ENCODE peak calls at places on chromosomes 2 and 18, in six cellular contexts. B is adrenal gland, S is tibial nerve, G is cardiac muscle cell, I is A549, A is neuronal stem cell. F is an unnamed sample. For H3K9me3, the result is how much of the 10 kb centered on the place peaks cover.

GRCh38 chr18:54444309-54444914 is 86.7 kb downstream of the C18orf54 start:
- DNase-seq in B (peak), G (peak), S (peak), I (peak), A (peak), F (no peak)

GRCh38 chr2:238139141-238139840 is 823 bp downstream of the KLHL30 start:
- DNase-seq in B (no peak), A (no peak), G (no peak), S (no peak), I (no peak), F (no peak)

GRCh38 chr2:180219471-180219870 is 212.4 kb upstream of the CWC22 start:
- DNase-seq in I (no peak), G (no peak), A (no peak), S (no peak), B (no peak), F (no peak)

GRCh38 chr2:127164761-127165538 is 55.1 kb downstream of the CYP27C1 start:
- DNase-seq in I (no peak), S (no peak), A (no peak), G (no peak), B (peak), F (no peak)

GRCh38 chr2:17506736-17507616 is 11.3 kb downstream of the RAD51AP2 start:
- DNase-seq in A (no peak), I (peak), G (no peak), B (no peak), S (no peak), F (no peak)

GRCh38 chr2:181374741-181375675 is 82.2 kb upstream of the ITGA4 start:
- DNase-seq in A (no peak), B (no peak), S (no peak), I (no peak), G (no peak), F (no peak)

GRCh38 chr2:231960810-231961348 is 634 bp upstream of the DIS3L2 start:
- DNase-seq in I (no peak), B (no peak), S (no peak), A (no peak), G (no peak), F (no peak)

GRCh38 chr2:199147216-199147615 is 310.5 kb downstream of the SATB2 start:
- DNase-seq in G (no peak), A (no peak), I (no peak), S (no peak), B (no peak), F (no peak)

GRCh38 chr2:216308532-216308931 is 63.8 kb downstream of the MARCHF4 start:
- DNase-seq in G (no peak), B (no peak), A (no peak), I (no peak), S (no peak), F (no peak)

GRCh38 chr2:2706306-2706705 is 375.2 kb upstream of the MYT1L start:
- DNase-seq in G (no peak), B (no peak), S (no peak), I (no peak), A (no peak), F (no peak)
- H3K9me3 ChIP-seq in G (under half), B (under half), S (under half), I (under half), A (under half), F (under half)

DNA sequence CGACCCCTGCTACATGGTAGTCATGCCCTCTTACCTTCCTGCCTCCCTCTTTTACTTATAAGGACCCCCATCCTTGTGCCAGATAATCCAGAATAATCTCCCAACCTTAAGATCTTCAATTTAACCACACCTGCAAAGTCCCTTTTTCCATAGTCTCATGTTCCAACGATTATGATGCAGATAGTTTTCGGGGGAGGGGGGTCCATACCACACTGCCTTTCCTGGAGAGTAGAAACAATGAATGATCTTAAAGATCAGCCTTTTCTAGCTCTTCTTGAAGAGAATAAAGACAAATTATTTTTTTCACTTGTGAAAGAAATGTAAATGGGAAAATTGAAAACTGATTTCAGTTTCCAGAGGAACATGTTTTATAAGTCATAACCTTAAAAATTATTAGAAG is 4.3 kb upstream of the FAM98A start:
- DNase-seq in G (no peak), A (no peak), S (no peak), I (no peak), B (no peak), F (no peak)
- H3K9me3 ChIP-seq in G (under half), A (under half), S (under half), I (under half), B (under half), F (under half)

GRCh38 chr2:59502981-59503380 is 1050.5 kb downstream of the BCL11A start:
- DNase-seq in G (no peak), B (no peak), A (no peak), I (no peak), S (no peak), F (no peak)
- H3K9me3 ChIP-seq in G (under half), B (under half), A (under half), I (under half), S (under half), F (under half)

DNA sequence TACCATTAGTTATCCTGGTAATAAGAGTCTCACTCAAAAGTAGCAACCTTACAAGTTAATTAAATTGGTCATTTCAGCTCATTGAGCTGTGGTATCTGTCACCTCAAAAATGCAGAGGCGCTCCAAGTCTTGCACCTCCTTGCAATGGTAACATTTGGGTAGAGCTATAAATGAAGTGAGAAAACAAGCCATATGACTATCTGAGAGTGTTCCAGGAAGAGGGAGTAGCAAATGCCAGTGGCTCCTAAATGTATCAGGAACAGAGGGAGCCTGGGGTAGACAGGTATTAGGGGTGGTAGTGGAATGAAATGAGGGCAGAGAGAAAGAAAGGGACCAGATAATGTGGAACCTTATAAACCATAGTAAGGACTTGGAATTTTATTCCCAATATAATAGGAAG is 6.0 kb upstream of the ZSCAN30 start:
- DNase-seq in S (no peak), G (no peak), B (no peak), I (no peak), A (no peak), F (no peak)
- H3K9me3 ChIP-seq in S (under half), G (under half), B (under half), I (half or more), A (half or more), F (under half)

GRCh38 chr18:35245719-35246317 is 5.0 kb downstream of the ZNF397 start:
- DNase-seq in S (no peak), I (no peak), B (no peak), A (no peak), G (no peak), F (no peak)
- H3K9me3 ChIP-seq in S (under half), I (half or more), B (under half), A (half or more), G (under half), F (under half)

GRCh38 chr2:240526521-240526920 is 31.3 kb downstream of the ANKMY1 start:
- DNase-seq in G (no peak), S (no peak), B (no peak), A (no peak), I (no peak), F (no peak)
- H3K9me3 ChIP-seq in G (under half), S (under half), B (under half), A (half or more), I (half or more), F (under half)

GRCh38 chr18:39913790-39914366 is 2041.2 kb upstream of the PIK3C3 start:
- DNase-seq in A (no peak), I (no peak), S (no peak), G (no peak), B (no peak), F (no peak)

GRCh38 chr18:39911716-39912115 is 2043.3 kb upstream of the PIK3C3 start:
- DNase-seq in A (no peak), S (no peak), B (no peak), G (no peak), I (no peak), F (no peak)

GRCh38 chr18:39909706-39910105 is 2045.3 kb upstream of the PIK3C3 start:
- DNase-seq in G (no peak), B (no peak), S (no peak), I (no peak), A (no peak), F (no peak)
- H3K9me3 ChIP-seq in G (under half), B (under half), S (under half), I (under half), A (under half), F (under half)

GRCh38 chr2:24893934-24894333 is 26.1 kb downstream of the ADCY3 start:
- DNase-seq in A (no peak), S (no peak), B (no peak), I (no peak), G (no peak), F (no peak)

GRCh38 chr2:24898122-24899109 is 21.6 kb downstream of the ADCY3 start:
- DNase-seq in A (no peak), G (no peak), B (no peak), I (no peak), S (no peak), F (no peak)

GRCh38 chr2:24892928-24893327 is 27.1 kb downstream of the ADCY3 start:
- DNase-seq in A (no peak), B (no peak), I (no peak), G (peak), S (no peak), F (no peak)

GRCh38 chr2:24891201-24891600 is 28.8 kb downstream of the ADCY3 start:
- DNase-seq in B (no peak), A (no peak), G (no peak), S (no peak), I (no peak), F (no peak)

DNA sequence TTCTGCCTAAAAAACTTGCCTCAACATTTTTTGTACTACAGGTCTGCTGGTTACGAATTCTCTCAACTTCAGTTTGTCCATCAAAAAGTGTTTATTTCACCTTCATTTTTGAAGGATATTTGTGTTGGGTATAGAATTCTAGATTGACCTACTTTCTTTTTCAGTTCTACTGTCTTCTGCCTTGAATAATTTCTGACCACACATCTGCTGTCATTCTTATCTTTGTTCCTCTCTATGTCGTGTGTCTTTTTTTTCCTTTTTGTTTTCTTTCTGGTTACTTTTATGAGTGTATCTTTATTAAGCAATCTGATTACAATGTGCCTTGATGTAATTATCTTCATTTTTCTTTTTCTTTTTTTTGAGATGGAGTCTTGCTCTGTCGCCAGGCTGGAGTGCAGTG is 25.3 kb downstream of the ADCY3 start:
- DNase-seq in I (peak), S (no peak), G (no peak), A (no peak), B (no peak), F (no peak)
- H3K9me3 ChIP-seq in I (half or more), S (under half), G (under half), A (half or more), B (under half), F (under half)

DNA sequence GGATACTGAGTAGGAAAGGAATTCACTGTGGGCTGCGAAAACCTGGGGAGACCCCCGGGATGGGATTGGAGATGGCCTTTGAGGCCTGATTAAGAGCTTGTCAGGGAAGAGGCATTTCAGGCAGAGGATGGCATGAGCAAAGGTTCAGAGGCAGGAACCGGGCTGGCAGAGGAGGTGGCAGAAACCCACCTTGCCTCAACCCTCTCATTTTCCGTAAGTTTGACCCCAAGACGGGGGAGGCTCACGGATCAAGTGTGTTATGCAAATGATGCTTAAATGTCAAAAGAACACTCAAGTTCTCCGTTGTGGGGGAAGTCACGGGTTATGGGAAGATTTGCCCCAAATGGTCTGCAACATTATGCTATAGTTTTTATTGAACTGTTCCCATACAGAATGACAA is 88.3 kb downstream of the MYCN start:
- DNase-seq in S (no peak), I (no peak), B (no peak), G (no peak), A (no peak), F (no peak)
- H3K9me3 ChIP-seq in S (under half), I (under half), B (under half), G (under half), A (under half), F (under half)